ENCODE peak calls at places on chromosome 11, in five cellular contexts. One of them, this sample, is unnamed.

GRCh38 chr11:3807856-3808845 is at the start of gene PGAP2:
- DNase-seq in astrocyte of the cerebellum: no peak
- DNase-seq in A549: peak
- DNase-seq in kidney: peak
- DNase-seq in fibroblast of pulmonary artery: peak
- DNase-seq in this sample: no peak

GRCh38 chr11:68687986-68688385 is 3.6 kb downstream of the GAL start:
- DNase-seq in astrocyte of the cerebellum: no peak
- DNase-seq in A549: no peak
- DNase-seq in kidney: no peak
- DNase-seq in fibroblast of pulmonary artery: no peak
- DNase-seq in this sample: no peak

GRCh38 chr11:9060700-9061111 is 30.7 kb downstream of the SCUBE2 start:
- DNase-seq in astrocyte of the cerebellum: no peak
- DNase-seq in A549: peak
- DNase-seq in kidney: no peak
- DNase-seq in fibroblast of pulmonary artery: no peak
- DNase-seq in this sample: no peak

GRCh38 chr11:58058276-58059010 is 27.7 kb downstream of the OR6Q1 start:
- DNase-seq in astrocyte of the cerebellum: no peak
- DNase-seq in A549: no peak
- DNase-seq in kidney: peak
- DNase-seq in fibroblast of pulmonary artery: no peak
- DNase-seq in this sample: no peak

GRCh38 chr11:123561046-123561781 is 93.2 kb downstream of the SCN3B start:
- DNase-seq in astrocyte of the cerebellum: no peak
- DNase-seq in A549: no peak
- DNase-seq in kidney: no peak
- DNase-seq in fibroblast of pulmonary artery: peak
- DNase-seq in this sample: no peak

GRCh38 chr11:123197711-123198110 is 2.7 kb upstream of the CLMP start:
- DNase-seq in astrocyte of the cerebellum: no peak
- DNase-seq in A549: no peak
- DNase-seq in kidney: no peak
- DNase-seq in fibroblast of pulmonary artery: peak
- DNase-seq in this sample: peak

GRCh38 chr11:61021661-61022212 is 50.3 kb downstream of the CD6 start:
- DNase-seq in astrocyte of the cerebellum: no peak
- DNase-seq in A549: no peak
- DNase-seq in kidney: no peak
- DNase-seq in fibroblast of pulmonary artery: no peak
- DNase-seq in this sample: no peak

GRCh38 chr11:45102810-45103621 is 43.4 kb upstream of the PRDM11 start:
- DNase-seq in astrocyte of the cerebellum: peak
- DNase-seq in A549: peak
- DNase-seq in kidney: peak
- DNase-seq in fibroblast of pulmonary artery: peak
- DNase-seq in this sample: peak

GRCh38 chr11:107840120-107840479 is 18.5 kb downstream of the SLC35F2 start:
- DNase-seq in astrocyte of the cerebellum: no peak
- DNase-seq in A549: peak
- DNase-seq in kidney: no peak
- DNase-seq in fibroblast of pulmonary artery: no peak
- DNase-seq in this sample: no peak

GRCh38 chr11:88043149-88043548 is 132.1 kb downstream of the RAB38 start:
- DNase-seq in astrocyte of the cerebellum: no peak
- DNase-seq in A549: no peak
- DNase-seq in kidney: no peak
- DNase-seq in fibroblast of pulmonary artery: no peak
- DNase-seq in this sample: no peak

GRCh38 chr11:12214751-12215150 is 104.4 kb downstream of the MICAL2 start:
- DNase-seq in astrocyte of the cerebellum: no peak
- DNase-seq in A549: no peak
- DNase-seq in kidney: no peak
- DNase-seq in fibroblast of pulmonary artery: peak
- DNase-seq in this sample: peak

DNA sequence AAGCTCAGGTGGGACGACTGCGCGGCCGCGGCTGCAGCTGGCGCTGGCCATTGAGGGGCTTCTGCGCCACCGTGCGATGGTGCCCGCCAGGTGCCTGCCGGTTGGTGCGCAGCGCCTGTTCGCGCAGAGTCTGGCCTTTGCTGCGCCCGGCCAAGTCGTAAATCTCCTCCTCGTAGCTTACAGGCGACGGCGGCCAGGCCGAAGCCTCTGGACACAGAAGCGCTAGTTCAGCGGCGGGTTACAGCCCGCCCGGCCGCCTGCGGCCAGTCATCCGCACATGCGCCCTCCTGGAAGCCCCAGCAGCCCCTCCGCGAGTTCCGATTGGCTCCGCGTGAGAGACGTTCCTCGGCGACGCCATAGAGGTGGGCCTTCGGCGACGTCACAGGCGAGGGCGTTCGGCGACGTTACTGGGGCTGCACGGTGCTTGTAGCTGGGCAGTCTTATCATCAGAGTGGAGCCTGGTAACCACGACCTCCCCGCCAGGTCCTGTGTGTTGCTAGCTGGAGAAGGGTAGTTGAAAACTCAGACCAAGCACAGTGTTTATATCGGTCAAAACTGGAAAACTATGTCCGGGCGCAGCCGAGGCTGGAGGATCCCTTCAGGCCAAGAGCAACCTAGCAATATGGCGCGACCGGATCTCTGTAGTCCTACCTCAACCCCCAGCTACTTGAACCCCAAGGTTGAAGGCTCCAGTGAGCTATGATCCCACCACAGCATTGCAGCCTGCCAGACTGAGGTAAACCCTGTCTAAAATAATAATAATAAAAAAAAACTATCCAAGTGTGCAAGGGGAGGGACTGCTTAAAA is 265.7 kb downstream of the OR4C45 start:
- DNase-seq in astrocyte of the cerebellum: no peak
- DNase-seq in A549: no peak
- DNase-seq in kidney: no peak
- DNase-seq in fibroblast of pulmonary artery: peak
- DNase-seq in this sample: no peak
- TF ChIP-seq CTCF in astrocyte of the cerebellum: no peak
- TF ChIP-seq CTCF in A549: no peak
- TF ChIP-seq CTCF in kidney: no peak
- TF ChIP-seq CTCF in fibroblast of pulmonary artery: no peak
- TF ChIP-seq CTCF in this sample: no peak

DNA sequence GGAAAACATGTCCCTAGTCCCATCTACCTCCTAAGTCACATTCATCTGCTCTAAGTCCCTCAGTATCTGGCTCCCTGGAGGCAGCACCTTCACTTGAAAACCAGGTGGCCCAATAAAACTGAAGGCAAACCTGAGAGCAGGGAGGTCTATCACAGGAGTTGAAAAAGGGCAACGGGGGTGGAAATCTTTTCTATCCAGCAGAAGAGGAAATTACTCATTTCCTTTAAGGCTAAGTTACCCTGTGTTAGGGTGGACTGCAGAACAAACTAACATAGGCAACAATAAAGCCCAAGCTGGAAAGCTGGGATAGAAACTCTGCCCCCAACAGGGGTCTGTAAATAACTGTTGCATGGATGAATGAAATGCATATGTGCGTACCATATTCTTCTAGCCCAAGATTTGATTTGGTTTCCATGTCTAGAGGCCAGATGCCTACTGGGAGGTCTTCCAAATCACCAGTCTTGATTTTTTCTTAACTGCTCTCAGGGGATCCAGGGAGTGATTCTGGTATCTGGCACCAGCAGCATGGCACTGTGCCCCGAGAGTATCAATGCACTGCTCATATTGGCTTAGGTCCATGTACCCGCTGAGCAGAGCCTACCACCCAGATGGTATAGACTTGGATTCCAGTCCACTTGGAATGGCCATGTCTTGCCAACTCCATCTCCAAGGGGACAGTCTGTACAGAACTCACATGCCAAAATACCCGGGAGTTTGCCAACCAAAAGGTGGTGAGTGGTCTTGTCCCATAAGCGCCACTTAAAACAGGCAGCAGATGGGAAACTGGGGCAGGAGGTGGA is 350.0 kb upstream of the NCAM1 start:
- DNase-seq in astrocyte of the cerebellum: no peak
- DNase-seq in A549: no peak
- DNase-seq in kidney: no peak
- DNase-seq in fibroblast of pulmonary artery: peak
- DNase-seq in this sample: no peak
- TF ChIP-seq CTCF in astrocyte of the cerebellum: no peak
- TF ChIP-seq CTCF in A549: no peak
- TF ChIP-seq CTCF in kidney: no peak
- TF ChIP-seq CTCF in fibroblast of pulmonary artery: no peak
- TF ChIP-seq CTCF in this sample: no peak

DNA sequence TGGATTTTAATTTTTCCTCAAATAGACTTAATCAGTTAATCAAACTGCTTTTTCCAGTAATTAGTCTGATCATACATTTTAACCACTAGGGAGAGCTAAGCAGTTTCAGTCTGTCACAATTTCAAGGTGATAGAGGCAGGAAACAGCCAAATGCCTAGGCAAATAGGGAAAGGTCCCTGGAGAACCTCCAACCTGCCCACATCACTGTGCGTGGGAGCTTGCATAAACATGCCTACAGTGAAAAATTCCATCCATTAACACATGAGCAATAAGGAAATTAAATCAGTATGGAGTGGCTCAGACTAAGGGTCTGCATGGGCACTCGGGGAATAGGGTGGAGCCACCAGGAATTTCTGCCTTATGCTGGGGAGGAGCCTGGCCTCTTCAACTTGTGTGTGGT is 74.6 kb downstream of the AASDHPPT start:
- DNase-seq in astrocyte of the cerebellum: peak
- DNase-seq in A549: no peak
- DNase-seq in kidney: no peak
- DNase-seq in fibroblast of pulmonary artery: peak
- DNase-seq in this sample: peak
- TF ChIP-seq CTCF in astrocyte of the cerebellum: peak
- TF ChIP-seq CTCF in A549: no peak
- TF ChIP-seq CTCF in kidney: no peak
- TF ChIP-seq CTCF in fibroblast of pulmonary artery: peak
- TF ChIP-seq CTCF in this sample: peak

GRCh38 chr11:7904910-7905309 is 26.2 kb downstream of the OR10A6 start:
- DNase-seq in astrocyte of the cerebellum: no peak
- DNase-seq in A549: no peak
- DNase-seq in kidney: no peak
- DNase-seq in fibroblast of pulmonary artery: peak
- DNase-seq in this sample: peak
- TF ChIP-seq CTCF in astrocyte of the cerebellum: no peak
- TF ChIP-seq CTCF in A549: no peak
- TF ChIP-seq CTCF in kidney: peak
- TF ChIP-seq CTCF in fibroblast of pulmonary artery: peak
- TF ChIP-seq CTCF in this sample: peak

GRCh38 chr11:102268985-102269470 is 48.3 kb upstream of the BIRC3 start:
- DNase-seq in astrocyte of the cerebellum: no peak
- DNase-seq in A549: no peak
- DNase-seq in kidney: no peak
- DNase-seq in fibroblast of pulmonary artery: no peak
- DNase-seq in this sample: no peak

GRCh38 chr11:102266111-102266510 is 51.2 kb upstream of the BIRC3 start:
- DNase-seq in astrocyte of the cerebellum: no peak
- DNase-seq in A549: no peak
- DNase-seq in kidney: no peak
- DNase-seq in fibroblast of pulmonary artery: no peak
- DNase-seq in this sample: no peak

GRCh38 chr11:102269927-102270326 is 47.4 kb upstream of the BIRC3 start:
- DNase-seq in astrocyte of the cerebellum: no peak
- DNase-seq in A549: no peak
- DNase-seq in kidney: no peak
- DNase-seq in fibroblast of pulmonary artery: peak
- DNase-seq in this sample: no peak

GRCh38 chr11:102267602-102268001 is 49.7 kb upstream of the BIRC3 start:
- DNase-seq in astrocyte of the cerebellum: no peak
- DNase-seq in A549: peak
- DNase-seq in kidney: no peak
- DNase-seq in fibroblast of pulmonary artery: peak
- DNase-seq in this sample: no peak

GRCh38 chr11:102268083-102268984 is 49.0 kb upstream of the BIRC3 start:
- DNase-seq in astrocyte of the cerebellum: no peak
- DNase-seq in A549: peak
- DNase-seq in kidney: peak
- DNase-seq in fibroblast of pulmonary artery: peak
- DNase-seq in this sample: peak
- TF ChIP-seq CTCF in astrocyte of the cerebellum: peak
- TF ChIP-seq CTCF in A549: peak
- TF ChIP-seq CTCF in kidney: peak
- TF ChIP-seq CTCF in fibroblast of pulmonary artery: peak
- TF ChIP-seq CTCF in this sample: peak

GRCh38 chr11:41201156-41201555 is 258.3 kb downstream of the LRRC4C start:
- DNase-seq in astrocyte of the cerebellum: peak
- DNase-seq in A549: peak
- DNase-seq in kidney: no peak
- DNase-seq in fibroblast of pulmonary artery: peak
- DNase-seq in this sample: no peak

DNA sequence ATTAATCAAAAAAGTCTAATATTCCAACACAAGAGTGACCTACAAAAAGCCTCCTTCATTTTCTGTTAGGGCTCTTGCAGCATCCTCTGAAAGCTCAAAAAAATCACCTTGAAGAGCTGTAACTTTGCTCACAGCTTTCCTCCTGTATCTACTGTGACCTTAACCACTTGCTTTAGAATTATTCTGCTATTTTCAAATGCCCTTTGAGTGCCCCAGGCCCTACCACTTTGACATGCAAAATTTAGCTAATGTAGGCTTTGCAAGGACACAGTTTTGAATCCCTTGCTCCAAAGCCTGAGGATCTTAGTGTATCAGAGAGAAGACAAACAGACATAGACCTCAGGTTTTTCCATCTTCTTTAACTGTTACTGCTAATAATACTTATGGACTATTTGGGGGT is 253.1 kb downstream of the LRRC4C start:
- DNase-seq in astrocyte of the cerebellum: no peak
- DNase-seq in A549: no peak
- DNase-seq in kidney: no peak
- DNase-seq in fibroblast of pulmonary artery: no peak
- DNase-seq in this sample: no peak
- TF ChIP-seq CTCF in astrocyte of the cerebellum: no peak
- TF ChIP-seq CTCF in A549: no peak
- TF ChIP-seq CTCF in kidney: no peak
- TF ChIP-seq CTCF in fibroblast of pulmonary artery: no peak
- TF ChIP-seq CTCF in this sample: no peak

GRCh38 chr11:32289701-32290100 is 145.6 kb downstream of the WT1 start:
- DNase-seq in astrocyte of the cerebellum: no peak
- DNase-seq in A549: no peak
- DNase-seq in kidney: no peak
- DNase-seq in fibroblast of pulmonary artery: no peak
- DNase-seq in this sample: no peak

GRCh38 chr11:32290783-32291182 is 144.6 kb downstream of the WT1 start:
- DNase-seq in astrocyte of the cerebellum: no peak
- DNase-seq in A549: no peak
- DNase-seq in kidney: no peak
- DNase-seq in fibroblast of pulmonary artery: no peak
- DNase-seq in this sample: no peak

DNA sequence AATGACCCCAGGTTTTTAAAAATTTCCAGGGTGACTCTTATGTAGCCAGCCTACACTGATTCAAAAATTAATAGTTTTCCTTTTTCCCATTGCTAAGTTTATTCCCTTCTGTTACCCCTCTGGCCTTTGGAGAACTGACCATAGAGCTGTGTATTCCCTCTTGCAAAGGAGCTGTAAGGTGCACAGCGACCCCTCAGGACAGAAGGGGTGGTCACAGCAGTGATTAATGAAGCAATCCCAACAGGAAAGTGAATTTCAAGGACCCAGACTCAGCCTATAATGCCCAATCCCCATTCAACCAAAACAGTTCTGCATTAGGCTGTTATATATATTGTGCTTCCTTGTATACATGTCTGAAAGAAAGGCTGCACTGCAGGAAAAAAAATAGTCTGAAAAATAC is 147.1 kb downstream of the WT1 start:
- DNase-seq in astrocyte of the cerebellum: no peak
- DNase-seq in A549: peak
- DNase-seq in kidney: no peak
- DNase-seq in fibroblast of pulmonary artery: no peak
- DNase-seq in this sample: no peak
- TF ChIP-seq CTCF in astrocyte of the cerebellum: peak
- TF ChIP-seq CTCF in A549: no peak
- TF ChIP-seq CTCF in kidney: no peak
- TF ChIP-seq CTCF in fibroblast of pulmonary artery: peak
- TF ChIP-seq CTCF in this sample: no peak